ENCODE peak calls at places on chromosomes 3 and 15, in eight cellular contexts. One of them, this sample, is unnamed.
A peak's percentile ranks its signal among the peaks of the same experiment; 100 is the strongest.

GRCh38 chr15:66789029-66790025 is 87.3 kb downstream of the SMAD6 start:
- DNase-seq in iPS-NIHi11: peak; percentile 62
- DNase-seq in SK-N-SH: no peak
- DNase-seq in T follicular helper cell: no peak
- DNase-seq in CD8-positive, alpha-beta memory T cell: no peak
- DNase-seq in D341Med: peak; percentile 65
- DNase-seq in myocyte: peak; percentile 75
- DNase-seq in GM19239: no peak
- DNase-seq in this sample: peak; percentile 28

GRCh38 chr3:140529096-140529495 is 148.8 kb upstream of the TRIM42 start:
- DNase-seq in myocyte: peak; percentile 96
- DNase-seq in T follicular helper cell: no peak
- DNase-seq in iPS-NIHi11: no peak
- DNase-seq in D341Med: peak; percentile 3
- DNase-seq in CD8-positive, alpha-beta memory T cell: no peak
- DNase-seq in GM19239: no peak
- DNase-seq in SK-N-SH: no peak
- DNase-seq in this sample: peak; percentile 66

GRCh38 chr15:89448825-89449224 is 47.6 kb downstream of the RHCG start:
- DNase-seq in CD8-positive, alpha-beta memory T cell: no peak
- DNase-seq in GM19239: no peak
- DNase-seq in D341Med: no peak
- DNase-seq in iPS-NIHi11: no peak
- DNase-seq in T follicular helper cell: no peak
- DNase-seq in myocyte: no peak
- DNase-seq in SK-N-SH: peak; percentile 90
- DNase-seq in this sample: no peak

GRCh38 chr15:26156041-26156440 is 292.9 kb upstream of the ATP10A start:
- DNase-seq in D341Med: no peak
- DNase-seq in SK-N-SH: no peak
- DNase-seq in iPS-NIHi11: no peak
- DNase-seq in T follicular helper cell: no peak
- DNase-seq in CD8-positive, alpha-beta memory T cell: no peak
- DNase-seq in GM19239: no peak
- DNase-seq in myocyte: no peak
- DNase-seq in this sample: no peak

GRCh38 chr3:53764376-53764775 is 81.8 kb downstream of the CHDH start:
- DNase-seq in SK-N-SH: no peak
- DNase-seq in CD8-positive, alpha-beta memory T cell: no peak
- DNase-seq in D341Med: no peak
- DNase-seq in iPS-NIHi11: no peak
- DNase-seq in T follicular helper cell: no peak
- DNase-seq in GM19239: no peak
- DNase-seq in myocyte: no peak
- DNase-seq in this sample: no peak

GRCh38 chr15:40307421-40308165 is at the start of gene PLCB2:
- DNase-seq in SK-N-SH: no peak
- DNase-seq in T follicular helper cell: peak; percentile 58
- DNase-seq in CD8-positive, alpha-beta memory T cell: peak; percentile 81
- DNase-seq in myocyte: no peak
- DNase-seq in iPS-NIHi11: peak; percentile 64
- DNase-seq in GM19239: no peak
- DNase-seq in D341Med: peak; percentile 54
- DNase-seq in this sample: peak; percentile 96

GRCh38 chr3:178966299-178967183 is 105.1 kb downstream of the ZMAT3 start:
- DNase-seq in iPS-NIHi11: peak; percentile 21
- DNase-seq in D341Med: no peak
- DNase-seq in SK-N-SH: peak; percentile 19
- DNase-seq in T follicular helper cell: no peak
- DNase-seq in CD8-positive, alpha-beta memory T cell: no peak
- DNase-seq in GM19239: no peak
- DNase-seq in myocyte: peak; percentile 43
- DNase-seq in this sample: peak; percentile 47

GRCh38 chr3:186255703-186256331 is 106.2 kb downstream of the DGKG start:
- DNase-seq in T follicular helper cell: no peak
- DNase-seq in GM19239: peak; percentile 23
- DNase-seq in CD8-positive, alpha-beta memory T cell: no peak
- DNase-seq in myocyte: no peak
- DNase-seq in iPS-NIHi11: peak; percentile 49
- DNase-seq in SK-N-SH: no peak
- DNase-seq in D341Med: no peak
- DNase-seq in this sample: peak; percentile 65

GRCh38 chr15:100054539-100054938 is 287.2 kb downstream of the ADAMTS17 start:
- DNase-seq in SK-N-SH: no peak
- DNase-seq in T follicular helper cell: no peak
- DNase-seq in GM19239: no peak
- DNase-seq in myocyte: no peak
- DNase-seq in D341Med: no peak
- DNase-seq in CD8-positive, alpha-beta memory T cell: no peak
- DNase-seq in iPS-NIHi11: no peak
- DNase-seq in this sample: no peak

GRCh38 chr3:159766563-159767185 is 222.0 kb upstream of the IL12A start:
- DNase-seq in CD8-positive, alpha-beta memory T cell: no peak
- DNase-seq in myocyte: peak; percentile 35
- DNase-seq in SK-N-SH: peak; percentile 64
- DNase-seq in iPS-NIHi11: peak; percentile 46
- DNase-seq in D341Med: peak; percentile 50
- DNase-seq in T follicular helper cell: no peak
- DNase-seq in GM19239: no peak
- DNase-seq in this sample: peak; percentile 64

GRCh38 chr15:78715439-78715838 is 74.4 kb upstream of the CHRNB4 start:
- DNase-seq in iPS-NIHi11: no peak
- DNase-seq in GM19239: no peak
- DNase-seq in D341Med: no peak
- DNase-seq in T follicular helper cell: no peak
- DNase-seq in CD8-positive, alpha-beta memory T cell: no peak
- DNase-seq in SK-N-SH: no peak
- DNase-seq in myocyte: no peak
- DNase-seq in this sample: no peak

GRCh38 chr3:72171461-72171860 is 386.5 kb upstream of the PROK2 start:
- DNase-seq in CD8-positive, alpha-beta memory T cell: no peak
- DNase-seq in myocyte: no peak
- DNase-seq in T follicular helper cell: no peak
- DNase-seq in iPS-NIHi11: no peak
- DNase-seq in D341Med: no peak
- DNase-seq in SK-N-SH: no peak
- DNase-seq in GM19239: no peak
- DNase-seq in this sample: no peak

GRCh38 chr3:159928071-159928491 is 60.6 kb upstream of the IL12A start:
- DNase-seq in T follicular helper cell: no peak
- DNase-seq in GM19239: no peak
- DNase-seq in CD8-positive, alpha-beta memory T cell: no peak
- DNase-seq in SK-N-SH: peak; percentile 10
- DNase-seq in iPS-NIHi11: no peak
- DNase-seq in D341Med: no peak
- DNase-seq in myocyte: peak; percentile 32
- DNase-seq in this sample: no peak

GRCh38 chr3:127628788-127629456 is at the start of gene PODXL2:
- DNase-seq in D341Med: peak; percentile 100
- DNase-seq in myocyte: peak; percentile 62
- DNase-seq in iPS-NIHi11: peak; percentile 96
- DNase-seq in SK-N-SH: peak; percentile 99
- DNase-seq in CD8-positive, alpha-beta memory T cell: no peak
- DNase-seq in T follicular helper cell: no peak
- DNase-seq in GM19239: peak; percentile 56
- DNase-seq in this sample: peak; percentile 63

GRCh38 chr15:31328425-31328998 is 1.9 kb downstream of the KLF13 start:
- DNase-seq in GM19239: no peak
- DNase-seq in iPS-NIHi11: peak; percentile 70
- DNase-seq in T follicular helper cell: peak; percentile 61
- DNase-seq in CD8-positive, alpha-beta memory T cell: peak; percentile 83
- DNase-seq in SK-N-SH: peak; percentile 72
- DNase-seq in myocyte: no peak
- DNase-seq in D341Med: no peak
- DNase-seq in this sample: no peak

GRCh38 chr15:75153084-75153483 is 48.6 kb upstream of the C15orf39 start:
- DNase-seq in T follicular helper cell: no peak
- DNase-seq in GM19239: no peak
- DNase-seq in myocyte: no peak
- DNase-seq in D341Med: no peak
- DNase-seq in CD8-positive, alpha-beta memory T cell: no peak
- DNase-seq in SK-N-SH: peak; percentile 42
- DNase-seq in iPS-NIHi11: peak; percentile 61
- DNase-seq in this sample: peak; percentile 92

GRCh38 chr3:131036200-131036816 is 9.6 kb downstream of the NEK11 start:
- DNase-seq in GM19239: no peak
- DNase-seq in CD8-positive, alpha-beta memory T cell: no peak
- DNase-seq in iPS-NIHi11: no peak
- DNase-seq in D341Med: no peak
- DNase-seq in T follicular helper cell: no peak
- DNase-seq in myocyte: peak; percentile 18
- DNase-seq in SK-N-SH: no peak
- DNase-seq in this sample: no peak